ENCODE peak calls at places on chromosomes 16 and 17, in four cellular contexts. X is non-pigmented ciliary epithelial cell, H is ACHN, Z is memory B cell. E is an unnamed sample.

GRCh38 chr16:86462334-86463084 is 47.8 kb upstream of the FOXF1 start:
- DNase-seq in X (no peak), Z (no peak), H (no peak), E (no peak)

GRCh38 chr16:24011237-24011636 is 175.5 kb downstream of the PRKCB start:
- DNase-seq in H (no peak), Z (no peak), X (no peak), E (no peak)

GRCh38 chr16:2905988-2906387 is 5.7 kb upstream of the FLYWCH1 start:
- DNase-seq in H (no peak), Z (no peak), X (no peak), E (no peak)

GRCh38 chr17:35239823-35240222 is 3.0 kb upstream of the SLFN5 start:
- DNase-seq in Z (no peak), H (no peak), X (no peak), E (no peak)

GRCh38 chr17:18257747-18258355 is 687 bp downstream of the FLII start:
- DNase-seq in H (peak; percentile 91), Z (peak; percentile 34), X (no peak), E (peak; percentile 100)

GRCh38 chr17:78414178-78415162 is 36.0 kb downstream of the PGS1 start:
- DNase-seq in H (no peak), Z (no peak), X (no peak), E (no peak)

GRCh38 chr17:1168537-1169234 is 11.1 kb downstream of the ABR start:
- DNase-seq in X (no peak), Z (no peak), H (no peak), E (no peak)

GRCh38 chr16:13307255-13307654 is 405.9 kb downstream of the SHISA9 start:
- DNase-seq in H (peak; percentile 82), X (peak; percentile 98), Z (no peak), E (no peak)

GRCh38 chr16:23962001-23962400 is 126.2 kb downstream of the PRKCB start:
- DNase-seq in Z (no peak), H (no peak), X (no peak), E (no peak)